ENCODE peak calls at places on chromosomes 16 and 17, in six cellular contexts. V is PC-9, Y is IMR-90, P is stomach, T is astrocyte, D is cardiac muscle cell. L is an unnamed sample. For H3K27me3, the result is how much of the 10 kb centered on the place peaks cover.

GRCh38 chr17:9291912-9292562 is 270.7 kb downstream of the NTN1 start:
- DNase-seq in V (peak), Y (peak), P (peak), T (no peak), D (peak), L (no peak)

GRCh38 chr17:78759203-78759968 is 22.7 kb downstream of the CYTH1 start:
- DNase-seq in V (no peak), Y (peak), P (peak), T (peak), D (no peak), L (peak)

GRCh38 chr17:10673318-10673717 is 16.2 kb upstream of the MYH3 start:
- DNase-seq in V (no peak), Y (no peak), P (no peak), T (no peak), D (no peak), L (no peak)

GRCh38 chr16:84820305-84820684 is 510 bp downstream of the CRISPLD2 start:
- DNase-seq in V (no peak), Y (no peak), P (no peak), T (no peak), D (no peak), L (no peak)

GRCh38 chr17:75010683-75011406 is 1.6 kb upstream of the MRPL58 start:
- DNase-seq in V (peak), Y (peak), P (peak), T (peak), D (no peak), L (no peak)

GRCh38 chr16:70577256-70577698 is 53.7 kb downstream of the SF3B3 start:
- DNase-seq in V (peak), Y (peak), P (no peak), T (peak), D (no peak), L (no peak)

GRCh38 chr16:70151941-70152509 is 21.6 kb upstream of the CLEC18C start:
- DNase-seq in V (no peak), Y (no peak), P (no peak), T (no peak), D (no peak), L (no peak)

GRCh38 chr16:6732166-6732565 is 600.5 kb upstream of the RBFOX1 start:
- DNase-seq in V (no peak), Y (no peak), P (no peak), T (no peak), D (no peak), L (no peak)

GRCh38 chr16:21302898-21303528 is 24.9 kb upstream of the CRYM start:
- DNase-seq in V (no peak), Y (peak), P (no peak), T (peak), D (no peak), L (no peak)

GRCh38 chr16:86343733-86344585 is 166.4 kb upstream of the FOXF1 start:
- DNase-seq in V (no peak), Y (peak), P (no peak), T (peak), D (peak), L (no peak)

GRCh38 chr16:15041260-15042011 is 14.4 kb downstream of the NTAN1 start:
- DNase-seq in V (peak), Y (peak), P (peak), T (peak), D (no peak), L (peak)

GRCh38 chr16:25608002-25608401 is 83.8 kb upstream of the HS3ST4 start:
- DNase-seq in V (no peak), Y (no peak), P (no peak), T (no peak), D (no peak), L (no peak)

GRCh38 chr16:85390511-85391174 is 222.5 kb upstream of the GSE1 start:
- DNase-seq in V (peak), Y (peak), P (peak), T (peak), D (no peak), L (peak)

GRCh38 chr17:59964455-59965328 is at the start of gene RNFT1:
- DNase-seq in V (peak), Y (peak), P (peak), T (peak), D (peak), L (peak)

GRCh38 chr17:49269356-49269755 is 38.8 kb upstream of the PHOSPHO1 start:
- DNase-seq in V (no peak), Y (no peak), P (no peak), T (no peak), D (no peak), L (no peak)

GRCh38 chr17:80361495-80362220 is 53.3 kb upstream of the ENDOV start:
- DNase-seq in V (peak), Y (no peak), P (no peak), T (no peak), D (peak), L (no peak)

GRCh38 chr16:48948911-48949310 is 332.7 kb downstream of the CBLN1 start:
- DNase-seq in V (no peak), Y (no peak), P (no peak), T (no peak), D (no peak), L (no peak)

GRCh38 chr17:78428842-78429617 is 50.6 kb downstream of the PGS1 start:
- DNase-seq in V (no peak), Y (peak), P (no peak), T (no peak), D (no peak), L (no peak)

GRCh38 chr17:27384261-27384701 is 72.0 kb upstream of the KSR1 start:
- DNase-seq in V (peak), Y (peak), P (peak), T (peak), D (no peak), L (no peak)

GRCh38 chr17:36808181-36808661 is 129.1 kb upstream of the LHX1 start:
- DNase-seq in V (no peak), Y (no peak), P (no peak), T (peak), D (peak), L (no peak)

GRCh38 chr17:46854515-46854914 is 3.1 kb downstream of the WNT9B start:
- DNase-seq in V (no peak), Y (no peak), P (no peak), T (no peak), D (no peak), L (no peak)

GRCh38 chr17:42062673-42063072 is 12.3 kb upstream of the C17orf113 start:
- DNase-seq in V (no peak), Y (no peak), P (no peak), T (no peak), D (no peak), L (no peak)

GRCh38 chr16:56878455-56878854 is 13.4 kb downstream of the SLC12A3 start:
- DNase-seq in V (no peak), Y (no peak), P (no peak), T (no peak), D (no peak), L (no peak)

GRCh38 chr17:63611354-63611753 is 10.7 kb downstream of the TACO1 start:
- DNase-seq in V (no peak), Y (no peak), P (no peak), T (no peak), D (no peak), L (no peak)

GRCh38 chr17:30091771-30092170 is 24.8 kb upstream of the NSRP1 start:
- DNase-seq in V (no peak), Y (peak), P (no peak), T (peak), D (no peak), L (no peak)

GRCh38 chr17:20187049-20187448 is 177.9 kb downstream of the SPECC1 start:
- DNase-seq in V (no peak), Y (peak), P (no peak), T (peak), D (no peak), L (no peak)

GRCh38 chr17:70945386-70945785 is 776.1 kb downstream of the KCNJ2 start:
- DNase-seq in V (no peak), Y (no peak), P (no peak), T (peak), D (peak), L (no peak)

GRCh38 chr17:38877130-38877851 is 7.4 kb downstream of the LASP1 start:
- DNase-seq in V (no peak), Y (no peak), P (no peak), T (no peak), D (no peak), L (peak)

GRCh38 chr17:58049533-58049932 is 33.7 kb upstream of the DYNLL2 start:
- DNase-seq in V (no peak), Y (no peak), P (no peak), T (no peak), D (no peak), L (no peak)

GRCh38 chr17:51029568-51030463 is 90.9 kb downstream of the SPAG9 start:
- DNase-seq in V (no peak), Y (peak), P (no peak), T (no peak), D (no peak), L (no peak)

GRCh38 chr17:47257651-47258339 is 4.2 kb downstream of the ITGB3 start:
- DNase-seq in V (no peak), Y (peak), P (no peak), T (peak), D (no peak), L (no peak)

GRCh38 chr16:27706803-27707685 is 157.1 kb downstream of the KATNIP start:
- DNase-seq in V (no peak), Y (no peak), P (no peak), T (no peak), D (no peak), L (no peak)

GRCh38 chr17:73826181-73826871 is 182.1 kb upstream of the SDK2 start:
- DNase-seq in V (no peak), Y (no peak), P (no peak), T (no peak), D (no peak), L (no peak)

GRCh38 chr17:45425125-45425983 is 7.3 kb downstream of the ARHGAP27 start:
- DNase-seq in V (peak), Y (peak), P (peak), T (peak), D (peak), L (peak)

GRCh38 chr16:59632266-59632855 is 898.2 kb upstream of the GOT2 start:
- DNase-seq in V (no peak), Y (peak), P (no peak), T (peak), D (peak), L (no peak)

GRCh38 chr17:64739316-64740058 is 77.4 kb upstream of the SMURF2 start:
- DNase-seq in V (no peak), Y (peak), P (no peak), T (peak), D (peak), L (no peak)

GRCh38 chr17:57726838-57727237 is 18.3 kb downstream of the CCDC182 start:
- DNase-seq in V (no peak), Y (no peak), P (no peak), T (no peak), D (no peak), L (no peak)

GRCh38 chr16:2786826-2787151 is 571 bp downstream of the PRSS33 start:
- DNase-seq in V (no peak), Y (no peak), P (no peak), T (no peak), D (no peak), L (peak)
- H3K27me3 ChIP-seq in V (under half), Y (half or more), P (under half), T (under half), D (under half), L (half or more)

DNA sequence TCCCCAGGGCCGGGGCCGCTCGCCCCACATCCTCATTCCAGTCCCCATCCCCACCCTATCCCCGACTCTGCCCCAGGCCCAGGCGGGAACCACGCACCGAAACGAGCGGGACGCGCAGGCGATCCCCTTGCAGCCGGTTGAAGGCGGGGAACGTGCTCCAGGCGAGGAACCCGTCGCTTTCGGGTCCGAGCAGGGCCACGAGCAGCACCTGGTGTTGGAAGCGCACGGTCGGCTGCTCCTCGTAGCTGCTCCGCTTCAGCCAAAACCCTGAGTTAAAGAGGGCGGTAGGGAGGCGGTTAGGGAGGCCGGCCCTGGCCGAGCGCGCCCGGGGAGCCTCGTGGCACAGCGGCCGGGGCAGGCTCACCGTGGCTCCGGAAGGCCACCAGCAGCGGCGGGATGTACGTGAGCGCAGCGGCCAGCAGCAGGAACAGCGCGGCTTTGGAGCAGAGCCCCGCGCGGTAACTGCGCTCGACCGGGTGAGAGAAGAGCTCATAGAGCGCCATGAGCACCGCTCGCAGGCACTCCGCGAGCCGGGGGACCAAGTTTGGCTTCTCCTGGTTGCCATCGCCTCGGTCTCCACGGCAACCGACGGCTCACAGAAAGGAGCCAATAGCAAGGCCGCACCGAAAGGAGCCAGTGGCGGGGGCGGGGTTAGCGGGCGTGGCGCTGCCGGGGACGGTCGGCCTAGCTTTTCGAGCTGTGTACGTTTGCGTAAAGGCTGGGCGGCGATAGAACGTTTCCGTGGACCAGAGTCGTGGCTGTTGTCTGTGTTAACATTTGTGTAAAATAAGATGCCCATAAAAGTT is at the start of gene TMEM231:
- DNase-seq in V (peak), Y (peak), P (peak), T (peak), D (peak), L (peak)
- TF ChIP-seq CTCF in V (no peak), Y (no peak), P (no peak), T (no peak), D (no peak), L (no peak)

DNA sequence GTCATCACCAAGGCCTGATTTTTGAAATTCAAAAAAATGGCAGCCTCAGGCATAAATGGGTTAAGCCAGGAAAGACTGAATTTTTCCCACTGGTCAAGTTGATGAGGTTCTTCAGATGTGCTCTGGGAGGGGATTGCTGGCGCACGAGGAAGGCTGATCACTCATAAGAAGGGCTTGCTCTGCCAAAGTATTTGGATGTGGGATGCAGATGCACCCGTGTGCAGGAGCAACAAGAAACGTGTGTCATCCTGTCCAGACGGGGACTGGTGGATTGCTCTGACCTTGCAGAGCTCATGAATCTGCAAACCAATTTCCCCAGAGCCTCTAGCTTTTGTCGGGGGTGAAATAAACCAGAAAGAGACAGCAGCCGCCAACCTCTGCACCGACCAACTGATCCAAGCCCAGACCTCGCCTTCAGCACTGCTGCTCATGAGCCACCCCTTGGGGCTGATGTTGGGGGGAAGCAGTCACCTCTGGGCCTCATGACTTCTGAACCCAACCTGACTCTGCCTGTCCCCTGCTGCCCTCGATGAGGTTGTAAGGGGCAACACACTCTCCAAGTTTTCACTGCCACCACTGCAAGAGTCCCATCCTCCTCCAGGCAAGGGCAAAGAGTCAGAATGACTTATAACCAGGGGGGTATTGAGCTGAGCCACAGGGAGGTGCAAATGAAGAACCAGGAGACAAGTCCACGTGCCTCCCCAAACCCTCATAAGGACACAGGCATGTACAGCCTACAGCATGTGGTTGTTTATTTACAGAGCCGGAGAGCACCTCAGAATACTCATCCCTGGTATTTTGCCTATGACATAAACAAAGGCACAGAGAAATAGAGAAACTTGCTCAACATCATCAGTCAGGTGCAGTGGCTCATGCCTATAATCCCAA is 452.0 kb downstream of the SOX9 start:
- DNase-seq in V (no peak), Y (peak), P (no peak), T (peak), D (no peak), L (no peak)
- H3K27ac ChIP-seq in V (no peak), Y (no peak), P (no peak), T (no peak), D (no peak), L (no peak)

GRCh38 chr16:813916-814412 is 13.4 kb upstream of the GNG13 start:
- DNase-seq in V (no peak), Y (no peak), P (no peak), T (no peak), D (no peak), L (no peak)
- H3K27me3 ChIP-seq in V (under half), Y (under half), P (half or more), T (under half), D (under half), L (half or more)

DNA sequence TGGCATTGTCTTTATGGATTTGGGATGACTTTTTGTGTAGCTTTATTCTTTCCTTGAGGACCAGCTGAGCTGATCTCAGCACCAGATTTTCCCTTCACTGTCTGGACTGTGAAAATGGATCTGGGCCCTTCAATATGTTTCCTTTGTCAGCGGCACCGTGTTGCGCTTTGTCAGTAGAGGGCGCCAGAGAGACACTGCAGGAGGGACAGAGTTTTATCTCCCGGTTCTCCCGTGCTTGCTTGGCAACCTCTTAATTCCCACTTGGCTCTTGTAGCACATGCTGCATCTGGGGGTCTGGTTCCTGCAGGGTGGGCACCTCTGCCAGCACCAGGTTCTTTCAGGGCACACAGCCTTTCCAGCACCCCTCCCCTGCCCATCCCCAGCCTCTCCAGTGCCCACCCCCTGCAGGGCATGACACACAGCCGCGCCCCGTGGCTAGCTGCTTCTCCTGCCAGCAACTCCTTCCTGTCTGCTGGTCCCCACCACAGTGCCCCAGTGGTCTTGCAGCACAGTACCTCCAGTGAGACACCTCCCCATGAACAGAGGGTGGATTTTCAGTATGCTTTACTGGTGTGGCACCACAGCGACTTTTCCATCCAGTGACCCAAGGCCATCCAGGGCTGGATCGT is 19.6 kb downstream of the OR1D5 start:
- DNase-seq in V (peak), Y (no peak), P (no peak), T (no peak), D (no peak), L (no peak)
- TF ChIP-seq CTCF in V (peak), Y (no peak), P (no peak), T (no peak), D (no peak), L (no peak)